ENCODE peak calls at places on chromosomes 11 and 22, in four cellular contexts. A, V, M and P are unnamed samples.

GRCh38 chr11:122656073-122656630 is 630 bp downstream of the UBASH3B start:
- DNase-seq in V (no peak), A (peak), M (peak), P (peak)

GRCh38 chr11:123362941-123363340 is 67.1 kb upstream of the GRAMD1B start:
- DNase-seq in M (no peak), A (peak), V (no peak), P (no peak)

GRCh38 chr11:117042689-117043088 is 55.5 kb downstream of the SIK3 start:
- DNase-seq in M (no peak), A (no peak), V (no peak), P (no peak)

GRCh38 chr22:44928711-44929347 is 81.0 kb downstream of the PHF21B start:
- DNase-seq in A (no peak), M (no peak), V (no peak), P (no peak)

GRCh38 chr11:71097506-71098240 is 154.7 kb downstream of the SHANK2 start:
- DNase-seq in M (no peak), A (no peak), V (no peak), P (no peak)

GRCh38 chr22:44730490-44731356 is 21.7 kb upstream of the ARHGAP8 start:
- DNase-seq in M (no peak), V (no peak), A (no peak), P (no peak)

GRCh38 chr11:112780351-112781043 is 180.7 kb upstream of the NCAM1 start:
- DNase-seq in A (no peak), V (no peak), M (peak), P (no peak)

GRCh38 chr11:102157219-102157618 is 47.0 kb downstream of the YAP1 start:
- DNase-seq in V (no peak), A (no peak), M (peak), P (no peak)

GRCh38 chr11:67374571-67375276 is 1.3 kb upstream of the CLCF1 start:
- DNase-seq in A (no peak), M (no peak), V (no peak), P (no peak)

GRCh38 chr11:3046190-3046589 is 11.0 kb downstream of the CARS1 start:
- DNase-seq in M (no peak), A (no peak), V (no peak), P (no peak)

GRCh38 chr11:69044111-69045013 is 4.4 kb upstream of the TPCN2 start:
- DNase-seq in A (peak), V (peak), M (peak), P (no peak)

GRCh38 chr11:35391922-35392813 is 27.2 kb downstream of the SLC1A2 start:
- DNase-seq in V (peak), M (peak), A (peak), P (peak)

GRCh38 chr11:35485656-35486318 is 39.6 kb downstream of the PAMR1 start:
- DNase-seq in M (peak), V (peak), A (peak), P (peak)

GRCh38 chr11:44814881-44815592 is 88.3 kb downstream of the TSPAN18 start:
- DNase-seq in A (no peak), V (no peak), M (no peak), P (no peak)

GRCh38 chr22:39675907-39676306 is 105.4 kb downstream of the CACNA1I start:
- DNase-seq in M (no peak), A (no peak), V (no peak), P (no peak)

GRCh38 chr22:24059121-24059520 is 48.0 kb downstream of the CABIN1 start:
- DNase-seq in V (no peak), M (no peak), A (no peak), P (no peak)

GRCh38 chr11:117710211-117710610 is 86.8 kb downstream of the DSCAML1 start:
- DNase-seq in V (no peak), M (no peak), A (no peak), P (no peak)

GRCh38 chr11:21475276-21475675 is 717.6 kb upstream of the ANO5 start:
- DNase-seq in A (no peak), V (no peak), M (no peak), P (no peak)

GRCh38 chr11:69430566-69430965 is 50.9 kb upstream of the LINC01488 start:
- DNase-seq in V (no peak), A (no peak), M (no peak), P (no peak)

GRCh38 chr11:67644042-67644441 is 4.5 kb upstream of the TBX10 start:
- DNase-seq in V (no peak), A (peak), M (no peak), P (peak)

GRCh38 chr11:2767751-2768150 is 68.0 kb upstream of the KCNQ1OT1 start:
- DNase-seq in A (no peak), V (no peak), M (no peak), P (no peak)

GRCh38 chr22:47591016-47591415 is 828.6 kb downstream of the TBC1D22A start:
- DNase-seq in V (no peak), M (no peak), A (no peak), P (no peak)

GRCh38 chr11:125315088-125315740 is 150.7 kb downstream of the PKNOX2 start:
- DNase-seq in M (peak), V (no peak), A (no peak), P (no peak)

GRCh38 chr11:18594999-18595749 is 4.4 kb upstream of the MISFA start:
- DNase-seq in A (no peak), V (no peak), M (no peak), P (no peak)

GRCh38 chr11:4202749-4203148 is 108.2 kb downstream of the RRM1 start:
- DNase-seq in A (no peak), M (no peak), V (no peak), P (no peak)

GRCh38 chr22:42074153-42074750 is at the start of gene PHETA2:
- DNase-seq in A (no peak), M (peak), V (no peak), P (peak)

GRCh38 chr11:44771252-44771734 is 44.5 kb downstream of the TSPAN18 start:
- DNase-seq in V (no peak), A (no peak), M (no peak), P (no peak)

GRCh38 chr11:78855146-78855545 is 280.5 kb upstream of the NARS2 start:
- DNase-seq in V (no peak), M (no peak), A (no peak), P (no peak)

GRCh38 chr11:78850078-78850477 is 275.4 kb upstream of the NARS2 start:
- DNase-seq in A (no peak), V (no peak), M (no peak), P (no peak)

GRCh38 chr11:78857688-78858087 is 283.0 kb upstream of the NARS2 start:
- DNase-seq in A (no peak), V (no peak), M (no peak), P (no peak)

GRCh38 chr11:78851883-78852586 is 277.4 kb upstream of the NARS2 start:
- DNase-seq in V (no peak), M (no peak), A (no peak), P (no peak)

DNA sequence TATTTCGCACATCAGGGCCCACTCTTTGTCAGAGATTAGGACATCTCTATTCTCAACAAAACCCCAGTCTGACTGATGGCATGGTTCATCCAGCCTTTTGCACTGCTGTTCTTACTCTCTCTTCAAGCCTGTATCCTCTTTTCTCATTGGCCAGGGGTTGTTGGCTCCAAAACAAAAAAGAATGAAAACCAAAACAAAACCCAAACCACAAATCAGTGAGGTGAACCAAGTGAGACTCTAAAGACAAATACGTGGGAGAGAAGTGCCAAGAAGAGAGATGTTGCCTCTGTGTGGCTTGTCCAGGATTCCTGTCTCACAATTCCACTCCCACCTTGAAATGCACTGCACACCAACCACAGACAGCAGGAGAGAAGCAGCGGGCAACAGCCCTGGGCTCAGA is 278.9 kb upstream of the NARS2 start:
- DNase-seq in A (no peak), V (no peak), M (no peak), P (no peak)
- TF ChIP-seq CTCF in A (no peak), V (no peak), M (no peak), P (no peak)

GRCh38 chr11:89405629-89406028 is 85.5 kb downstream of the NOX4 start:
- DNase-seq in M (no peak), A (no peak), V (no peak), P (no peak)
- TF ChIP-seq CTCF in M (no peak), A (peak), V (no peak), P (no peak)

GRCh38 chr22:50469377-50470305 is 5.2 kb downstream of the SBF1 start:
- DNase-seq in A (peak), M (no peak), V (peak), P (peak)
- TF ChIP-seq CTCF in A (peak), M (no peak), V (no peak), P (no peak)

GRCh38 chr11:58866788-58867187 is 22.3 kb upstream of the GLYATL2 start:
- DNase-seq in V (no peak), M (no peak), A (no peak), P (no peak)
- TF ChIP-seq CTCF in V (no peak), M (no peak), A (no peak), P (no peak)

GRCh38 chr11:119704849-119705248 is 24.2 kb downstream of the NECTIN1 start:
- DNase-seq in M (no peak), V (no peak), A (no peak), P (no peak)
- TF ChIP-seq CTCF in M (no peak), V (no peak), A (no peak), P (no peak)

GRCh38 chr11:10855295-10855694 is 2.6 kb downstream of the ZBED5 start:
- DNase-seq in A (no peak), V (no peak), M (no peak), P (no peak)

GRCh38 chr11:10861047-10861446 is 3.2 kb upstream of the ZBED5 start:
- DNase-seq in M (no peak), V (no peak), A (no peak), P (no peak)

GRCh38 chr11:10858505-10859360 is 880 bp upstream of the ZBED5 start:
- DNase-seq in M (peak), A (peak), V (no peak), P (peak)

GRCh38 chr11:10856689-10857603 is 907 bp downstream of the ZBED5 start:
- DNase-seq in M (peak), V (no peak), A (peak), P (peak)

DNA sequence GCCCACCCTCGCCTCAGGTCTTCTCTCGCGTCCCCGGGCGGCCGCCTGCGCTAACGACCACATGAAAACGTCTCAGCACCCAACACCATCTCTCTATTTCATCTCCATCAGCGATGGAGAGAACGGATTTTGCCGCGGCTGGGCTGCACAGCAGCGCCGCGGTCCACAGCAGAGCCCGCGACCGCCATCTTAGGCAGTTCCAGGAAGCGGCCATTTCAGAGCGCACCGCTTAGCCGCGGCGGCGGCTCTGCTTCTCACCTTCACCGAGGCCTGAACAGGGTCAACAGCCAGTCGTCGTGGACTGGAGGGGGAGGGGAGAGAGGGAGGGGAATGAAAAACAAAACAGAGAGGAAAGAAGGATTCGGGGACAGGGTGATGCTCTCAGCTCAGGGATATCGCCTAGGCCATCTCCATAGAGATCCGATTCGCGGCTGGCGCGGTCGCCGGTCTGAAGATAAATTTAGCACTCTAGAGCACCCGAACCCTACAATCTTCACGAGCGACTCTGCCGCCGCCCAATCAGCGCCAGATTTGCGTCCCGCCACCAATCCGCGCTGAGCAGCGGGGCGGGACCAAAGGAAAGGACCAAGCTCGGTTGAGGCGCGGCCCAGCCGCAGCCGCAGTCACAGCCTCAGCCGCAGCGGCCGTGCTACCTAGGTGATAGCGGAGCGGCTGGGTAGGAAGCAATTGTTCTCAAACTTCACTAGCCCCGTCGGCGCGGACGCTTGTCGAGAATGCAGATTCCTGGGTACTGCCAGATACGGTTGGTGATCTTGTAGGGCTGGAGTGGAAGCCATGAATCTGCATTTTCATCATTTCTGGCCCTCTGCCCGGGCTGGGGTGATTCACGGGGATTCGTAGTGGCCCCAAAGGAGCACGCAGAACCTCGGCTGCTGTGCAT is at the start of gene ZBED5:
- DNase-seq in A (peak), M (peak), V (peak), P (peak)
- TF ChIP-seq CTCF in A (peak), M (peak), V (no peak), P (no peak)

GRCh38 chr11:32006799-32007388 is 84.0 kb upstream of the RCN1 start:
- DNase-seq in A (peak), M (no peak), V (no peak), P (peak)
- TF ChIP-seq CTCF in A (peak), M (no peak), V (peak), P (peak)

GRCh38 chr22:43554259-43554636 is 142.4 kb downstream of the MPPED1 start:
- DNase-seq in V (no peak), M (no peak), A (no peak), P (no peak)
- TF ChIP-seq CTCF in V (no peak), M (no peak), A (no peak), P (no peak)